ENCODE peak calls at places on chromosomes 5 and 9, in ten cellular contexts. One of them, this sample, is unnamed.

GRCh38 chr9:34562136-34562745 is 27.3 kb downstream of the CNTFR start:
- DNase-seq in fibroblast of mammary gland: peak
- DNase-seq in prostate gland: no peak
- DNase-seq in GM23338: peak
- DNase-seq in chondrocyte: no peak
- DNase-seq in AG09319: no peak
- DNase-seq in NCI-H2081: no peak
- DNase-seq in cardiac fibroblast: no peak
- DNase-seq in substantia nigra: no peak
- DNase-seq in NCI-H460: no peak
- DNase-seq in this sample: no peak

GRCh38 chr5:90402521-90403255 is 6.9 kb downstream of the CETN3 start:
- DNase-seq in chondrocyte: no peak
- DNase-seq in cardiac fibroblast: no peak
- DNase-seq in GM23338: no peak
- DNase-seq in NCI-H460: no peak
- DNase-seq in prostate gland: no peak
- DNase-seq in NCI-H2081: no peak
- DNase-seq in AG09319: no peak
- DNase-seq in substantia nigra: no peak
- DNase-seq in fibroblast of mammary gland: no peak
- DNase-seq in this sample: no peak

GRCh38 chr5:82332064-82332855 is 54.1 kb upstream of the RPS23 start:
- DNase-seq in fibroblast of mammary gland: peak
- DNase-seq in NCI-H460: no peak
- DNase-seq in NCI-H2081: no peak
- DNase-seq in chondrocyte: no peak
- DNase-seq in GM23338: no peak
- DNase-seq in AG09319: no peak
- DNase-seq in substantia nigra: no peak
- DNase-seq in prostate gland: no peak
- DNase-seq in cardiac fibroblast: no peak
- DNase-seq in this sample: no peak

GRCh38 chr5:119273391-119273839 is 82.4 kb upstream of the TNFAIP8 start:
- DNase-seq in prostate gland: no peak
- DNase-seq in substantia nigra: no peak
- DNase-seq in NCI-H460: no peak
- DNase-seq in cardiac fibroblast: no peak
- DNase-seq in fibroblast of mammary gland: no peak
- DNase-seq in AG09319: no peak
- DNase-seq in GM23338: no peak
- DNase-seq in NCI-H2081: no peak
- DNase-seq in chondrocyte: no peak
- DNase-seq in this sample: no peak

GRCh38 chr5:42944989-42945388 is 95.1 kb downstream of the ANXA2R start:
- DNase-seq in cardiac fibroblast: peak
- DNase-seq in AG09319: peak
- DNase-seq in prostate gland: no peak
- DNase-seq in NCI-H460: peak
- DNase-seq in fibroblast of mammary gland: peak
- DNase-seq in chondrocyte: no peak
- DNase-seq in GM23338: no peak
- DNase-seq in NCI-H2081: no peak
- DNase-seq in substantia nigra: no peak
- DNase-seq in this sample: no peak

GRCh38 chr5:112528928-112529327 is 109.9 kb upstream of the EPB41L4A start:
- DNase-seq in GM23338: no peak
- DNase-seq in prostate gland: no peak
- DNase-seq in substantia nigra: no peak
- DNase-seq in chondrocyte: no peak
- DNase-seq in cardiac fibroblast: no peak
- DNase-seq in AG09319: no peak
- DNase-seq in NCI-H2081: no peak
- DNase-seq in fibroblast of mammary gland: no peak
- DNase-seq in NCI-H460: no peak
- DNase-seq in this sample: no peak

GRCh38 chr9:71703172-71703872 is 65.0 kb downstream of the CEMIP2 start:
- DNase-seq in AG09319: no peak
- DNase-seq in chondrocyte: no peak
- DNase-seq in prostate gland: no peak
- DNase-seq in NCI-H2081: no peak
- DNase-seq in NCI-H460: no peak
- DNase-seq in cardiac fibroblast: peak
- DNase-seq in fibroblast of mammary gland: peak
- DNase-seq in substantia nigra: no peak
- DNase-seq in GM23338: no peak
- DNase-seq in this sample: no peak

GRCh38 chr9:81787747-81788632 is 98.6 kb upstream of the TLE1 start:
- DNase-seq in fibroblast of mammary gland: peak
- DNase-seq in prostate gland: peak
- DNase-seq in NCI-H2081: no peak
- DNase-seq in GM23338: no peak
- DNase-seq in substantia nigra: no peak
- DNase-seq in AG09319: peak
- DNase-seq in cardiac fibroblast: peak
- DNase-seq in NCI-H460: no peak
- DNase-seq in chondrocyte: no peak
- DNase-seq in this sample: no peak

GRCh38 chr5:123810911-123811310 is 298.9 kb downstream of the CSNK1G3 start:
- DNase-seq in cardiac fibroblast: no peak
- DNase-seq in fibroblast of mammary gland: no peak
- DNase-seq in prostate gland: no peak
- DNase-seq in substantia nigra: no peak
- DNase-seq in NCI-H460: no peak
- DNase-seq in GM23338: peak
- DNase-seq in AG09319: no peak
- DNase-seq in NCI-H2081: no peak
- DNase-seq in chondrocyte: no peak
- DNase-seq in this sample: no peak

GRCh38 chr9:76415731-76416130 is 21.5 kb upstream of the RFK start:
- DNase-seq in prostate gland: peak
- DNase-seq in NCI-H2081: peak
- DNase-seq in cardiac fibroblast: peak
- DNase-seq in GM23338: no peak
- DNase-seq in substantia nigra: no peak
- DNase-seq in chondrocyte: no peak
- DNase-seq in NCI-H460: no peak
- DNase-seq in AG09319: peak
- DNase-seq in fibroblast of mammary gland: peak
- DNase-seq in this sample: no peak

GRCh38 chr5:157172408-157172807 is 6.3 kb upstream of the GARIN3 start:
- DNase-seq in substantia nigra: no peak
- DNase-seq in cardiac fibroblast: no peak
- DNase-seq in AG09319: no peak
- DNase-seq in NCI-H460: no peak
- DNase-seq in fibroblast of mammary gland: no peak
- DNase-seq in chondrocyte: no peak
- DNase-seq in NCI-H2081: no peak
- DNase-seq in GM23338: no peak
- DNase-seq in prostate gland: no peak
- DNase-seq in this sample: no peak

GRCh38 chr5:320524-321232 is 836 bp upstream of the AHRR start:
- DNase-seq in GM23338: peak
- DNase-seq in prostate gland: no peak
- DNase-seq in chondrocyte: peak
- DNase-seq in cardiac fibroblast: no peak
- DNase-seq in NCI-H2081: no peak
- DNase-seq in AG09319: no peak
- DNase-seq in fibroblast of mammary gland: no peak
- DNase-seq in substantia nigra: no peak
- DNase-seq in NCI-H460: no peak
- DNase-seq in this sample: no peak

GRCh38 chr5:137273511-137273910 is 225.6 kb downstream of the SPOCK1 start:
- DNase-seq in cardiac fibroblast: peak
- DNase-seq in chondrocyte: no peak
- DNase-seq in GM23338: no peak
- DNase-seq in substantia nigra: no peak
- DNase-seq in NCI-H460: no peak
- DNase-seq in fibroblast of mammary gland: peak
- DNase-seq in AG09319: no peak
- DNase-seq in prostate gland: no peak
- DNase-seq in NCI-H2081: no peak
- DNase-seq in this sample: no peak

GRCh38 chr9:136693490-136694162 is 6.4 kb upstream of the AGPAT2 start:
- DNase-seq in prostate gland: no peak
- DNase-seq in substantia nigra: no peak
- DNase-seq in fibroblast of mammary gland: peak
- DNase-seq in AG09319: no peak
- DNase-seq in chondrocyte: no peak
- DNase-seq in NCI-H460: peak
- DNase-seq in NCI-H2081: no peak
- DNase-seq in cardiac fibroblast: peak
- DNase-seq in GM23338: no peak
- DNase-seq in this sample: no peak

GRCh38 chr9:99253772-99254431 is 31.8 kb downstream of the SEC61B start:
- DNase-seq in AG09319: no peak
- DNase-seq in GM23338: peak
- DNase-seq in fibroblast of mammary gland: peak
- DNase-seq in NCI-H2081: no peak
- DNase-seq in prostate gland: no peak
- DNase-seq in substantia nigra: peak
- DNase-seq in cardiac fibroblast: no peak
- DNase-seq in NCI-H460: no peak
- DNase-seq in chondrocyte: no peak
- DNase-seq in this sample: peak

GRCh38 chr5:78360674-78361225 is 333 bp downstream of the SCAMP1 start:
- DNase-seq in NCI-H460: no peak
- DNase-seq in prostate gland: peak
- DNase-seq in cardiac fibroblast: no peak
- DNase-seq in chondrocyte: no peak
- DNase-seq in substantia nigra: peak
- DNase-seq in NCI-H2081: peak
- DNase-seq in AG09319: no peak
- DNase-seq in GM23338: no peak
- DNase-seq in fibroblast of mammary gland: no peak
- DNase-seq in this sample: peak

GRCh38 chr5:77239126-77239741 is 28.8 kb downstream of the PDE8B start:
- DNase-seq in NCI-H2081: no peak
- DNase-seq in substantia nigra: no peak
- DNase-seq in prostate gland: no peak
- DNase-seq in cardiac fibroblast: peak
- DNase-seq in NCI-H460: peak
- DNase-seq in chondrocyte: no peak
- DNase-seq in AG09319: no peak
- DNase-seq in fibroblast of mammary gland: peak
- DNase-seq in GM23338: peak
- DNase-seq in this sample: no peak

GRCh38 chr5:142011572-142012185 is 1.1 kb downstream of the GNPDA1 start:
- DNase-seq in GM23338: no peak
- DNase-seq in NCI-H2081: no peak
- DNase-seq in chondrocyte: no peak
- DNase-seq in cardiac fibroblast: no peak
- DNase-seq in substantia nigra: no peak
- DNase-seq in fibroblast of mammary gland: no peak
- DNase-seq in AG09319: no peak
- DNase-seq in prostate gland: no peak
- DNase-seq in NCI-H460: no peak
- DNase-seq in this sample: no peak

GRCh38 chr9:129283290-129283691 is 105.2 kb upstream of the IER5L start:
- DNase-seq in cardiac fibroblast: no peak
- DNase-seq in AG09319: no peak
- DNase-seq in fibroblast of mammary gland: no peak
- DNase-seq in substantia nigra: no peak
- DNase-seq in NCI-H460: no peak
- DNase-seq in NCI-H2081: no peak
- DNase-seq in GM23338: no peak
- DNase-seq in chondrocyte: peak
- DNase-seq in prostate gland: no peak
- DNase-seq in this sample: no peak

GRCh38 chr9:130912932-130913598 is 16.5 kb upstream of the QRFP start:
- DNase-seq in GM23338: no peak
- DNase-seq in fibroblast of mammary gland: peak
- DNase-seq in AG09319: peak
- DNase-seq in NCI-H2081: no peak
- DNase-seq in substantia nigra: peak
- DNase-seq in prostate gland: no peak
- DNase-seq in cardiac fibroblast: peak
- DNase-seq in NCI-H460: peak
- DNase-seq in chondrocyte: no peak
- DNase-seq in this sample: peak

GRCh38 chr9:91255327-91255726 is 106.4 kb downstream of the AUH start:
- DNase-seq in NCI-H460: no peak
- DNase-seq in cardiac fibroblast: no peak
- DNase-seq in chondrocyte: no peak
- DNase-seq in prostate gland: no peak
- DNase-seq in substantia nigra: no peak
- DNase-seq in fibroblast of mammary gland: peak
- DNase-seq in GM23338: no peak
- DNase-seq in AG09319: peak
- DNase-seq in NCI-H2081: no peak
- DNase-seq in this sample: no peak

GRCh38 chr5:62937661-62938558 is 359.3 kb downstream of the LRRC70 start:
- DNase-seq in GM23338: no peak
- DNase-seq in substantia nigra: no peak
- DNase-seq in AG09319: no peak
- DNase-seq in cardiac fibroblast: peak
- DNase-seq in chondrocyte: no peak
- DNase-seq in NCI-H460: no peak
- DNase-seq in NCI-H2081: no peak
- DNase-seq in fibroblast of mammary gland: peak
- DNase-seq in prostate gland: no peak
- DNase-seq in this sample: no peak

GRCh38 chr5:109567374-109568044 is 122.2 kb upstream of the MAN2A1 start:
- DNase-seq in substantia nigra: no peak
- DNase-seq in GM23338: no peak
- DNase-seq in prostate gland: no peak
- DNase-seq in chondrocyte: no peak
- DNase-seq in AG09319: no peak
- DNase-seq in cardiac fibroblast: peak
- DNase-seq in NCI-H2081: no peak
- DNase-seq in NCI-H460: no peak
- DNase-seq in fibroblast of mammary gland: peak
- DNase-seq in this sample: no peak

GRCh38 chr5:161530700-161531099 is 15.8 kb downstream of the GABRB2 start:
- DNase-seq in GM23338: no peak
- DNase-seq in NCI-H460: no peak
- DNase-seq in prostate gland: no peak
- DNase-seq in AG09319: no peak
- DNase-seq in substantia nigra: no peak
- DNase-seq in cardiac fibroblast: no peak
- DNase-seq in NCI-H2081: no peak
- DNase-seq in fibroblast of mammary gland: no peak
- DNase-seq in chondrocyte: no peak
- DNase-seq in this sample: no peak

GRCh38 chr5:45189481-45189880 is 380.7 kb downstream of the MRPS30 start:
- DNase-seq in cardiac fibroblast: no peak
- DNase-seq in substantia nigra: no peak
- DNase-seq in NCI-H460: no peak
- DNase-seq in fibroblast of mammary gland: no peak
- DNase-seq in prostate gland: no peak
- DNase-seq in chondrocyte: no peak
- DNase-seq in GM23338: no peak
- DNase-seq in AG09319: no peak
- DNase-seq in NCI-H2081: no peak
- DNase-seq in this sample: no peak

GRCh38 chr5:6556802-6557102 is 76.1 kb downstream of the NSUN2 start:
- DNase-seq in GM23338: no peak
- DNase-seq in chondrocyte: no peak
- DNase-seq in prostate gland: no peak
- DNase-seq in AG09319: no peak
- DNase-seq in substantia nigra: no peak
- DNase-seq in NCI-H460: no peak
- DNase-seq in NCI-H2081: no peak
- DNase-seq in fibroblast of mammary gland: no peak
- DNase-seq in cardiac fibroblast: no peak
- DNase-seq in this sample: no peak

GRCh38 chr9:134617836-134618162 is 23.8 kb upstream of the COL5A1 start:
- DNase-seq in chondrocyte: peak
- DNase-seq in GM23338: no peak
- DNase-seq in cardiac fibroblast: no peak
- DNase-seq in AG09319: no peak
- DNase-seq in NCI-H2081: no peak
- DNase-seq in NCI-H460: no peak
- DNase-seq in substantia nigra: no peak
- DNase-seq in fibroblast of mammary gland: no peak
- DNase-seq in prostate gland: no peak
- DNase-seq in this sample: no peak

GRCh38 chr9:105069285-105070065 is 141.5 kb upstream of the ABCA1 start:
- DNase-seq in prostate gland: no peak
- DNase-seq in substantia nigra: no peak
- DNase-seq in cardiac fibroblast: no peak
- DNase-seq in NCI-H460: no peak
- DNase-seq in chondrocyte: no peak
- DNase-seq in fibroblast of mammary gland: no peak
- DNase-seq in NCI-H2081: no peak
- DNase-seq in AG09319: no peak
- DNase-seq in GM23338: no peak
- DNase-seq in this sample: no peak